ENCODE peak calls at places on chromosomes 5 and 9, in five cellular contexts. H is cerebellar cortex; K is kidney glomerular epithelial cell; D is stimulated activated naive CD8-positive, alpha-beta T cell treated with anti-CD3 and anti-CD28 coated beads, Interleukin-15, Interleukin-2, amounts not matched to agents 100 U/mL and 50 U/mL, for 24 hours; N is cardiac fibroblast. I is an unnamed sample.

GRCh38 chr9:17137576-17137975 is 2.7 kb downstream of the CNTLN start:
- DNase-seq in H (no peak), K (no peak), D (no peak), N (peak), I (no peak)

GRCh38 chr9:98687911-98688310 is 20.8 kb downstream of the GABBR2 start:
- DNase-seq in H (no peak), K (no peak), D (no peak), N (peak), I (no peak)

GRCh38 chr5:17229308-17229707 is 11.9 kb downstream of the BASP1 start:
- DNase-seq in H (peak), K (no peak), D (no peak), N (no peak), I (no peak)

GRCh38 chr9:131397100-131397790 is 3.4 kb downstream of the PRRC2B start:
- DNase-seq in H (no peak), K (peak), D (no peak), N (no peak), I (no peak)

GRCh38 chr9:27626629-27627564 is 53.6 kb upstream of the C9orf72 start:
- DNase-seq in H (no peak), K (no peak), D (no peak), N (no peak), I (no peak)

GRCh38 chr9:20988916-20989315 is 42.5 kb downstream of the HACD4 start:
- DNase-seq in H (peak), K (no peak), D (no peak), N (peak), I (no peak)

GRCh38 chr5:10246761-10247160 is 2.9 kb downstream of the ATPSCKMT start:
- DNase-seq in H (peak), K (no peak), D (no peak), N (no peak), I (no peak)

GRCh38 chr9:96150324-96151023 is 151.5 kb downstream of the HSD17B3 start:
- DNase-seq in H (no peak), K (no peak), D (peak), N (no peak), I (no peak)

GRCh38 chr5:39730011-39730410 is 305.2 kb upstream of the DAB2 start:
- DNase-seq in H (no peak), K (no peak), D (no peak), N (no peak), I (no peak)

GRCh38 chr5:172868924-172869565 is 35.0 kb downstream of the ERGIC1 start:
- DNase-seq in H (peak), K (peak), D (no peak), N (peak), I (peak)

GRCh38 chr5:149371296-149371962 is 7.7 kb downstream of the IL17B start:
- DNase-seq in H (peak), K (peak), D (peak), N (peak), I (no peak)

GRCh38 chr5:170641589-170642031 is 137.8 kb downstream of the KCNIP1 start:
- DNase-seq in H (no peak), K (no peak), D (no peak), N (no peak), I (no peak)

GRCh38 chr9:85212209-85212608 is 529.5 kb downstream of the AGTPBP1 start:
- DNase-seq in H (no peak), K (peak), D (no peak), N (no peak), I (no peak)

GRCh38 chr5:122077451-122078115 is 476 bp downstream of the LOX start:
- DNase-seq in H (peak), K (peak), D (peak), N (no peak), I (no peak)

GRCh38 chr5:179902763-179903158 is 4.9 kb downstream of the TBC1D9B start:
- DNase-seq in H (no peak), K (no peak), D (no peak), N (no peak), I (no peak)

GRCh38 chr5:149760700-149761187 is 30.6 kb downstream of the PPARGC1B start:
- DNase-seq in H (peak), K (peak), D (no peak), N (no peak), I (no peak)

GRCh38 chr9:15135167-15135792 is 171.7 kb downstream of the TTC39B start:
- DNase-seq in H (peak), K (peak), D (peak), N (peak), I (peak)

GRCh38 chr5:132764051-132764450 is 13.0 kb downstream of the SEPTIN8 start:
- DNase-seq in H (no peak), K (no peak), D (no peak), N (no peak), I (no peak)

GRCh38 chr5:36602711-36603321 is 3.6 kb upstream of the SLC1A3 start:
- DNase-seq in H (no peak), K (no peak), D (no peak), N (no peak), I (no peak)

GRCh38 chr5:168114444-168115017 is 176.9 kb upstream of the WWC1 start:
- DNase-seq in H (peak), K (peak), D (peak), N (peak), I (peak)

GRCh38 chr5:8585230-8586018 is 716.5 kb downstream of the MTRR start:
- DNase-seq in H (no peak), K (no peak), D (no peak), N (no peak), I (no peak)

GRCh38 chr9:78278177-78278777 is 18.6 kb upstream of the PSAT1 start:
- DNase-seq in H (no peak), K (no peak), D (no peak), N (peak), I (no peak)

GRCh38 chr9:109098960-109099308 is 20.8 kb downstream of the TMEM245 start:
- DNase-seq in H (no peak), K (no peak), D (no peak), N (no peak), I (no peak)

GRCh38 chr9:73269430-73270101 is 117.9 kb downstream of the ANXA1 start:
- DNase-seq in H (peak), K (peak), D (no peak), N (peak), I (peak)

GRCh38 chr9:2568689-2569088 is 52.9 kb upstream of the VLDLR start:
- DNase-seq in H (no peak), K (no peak), D (no peak), N (no peak), I (no peak)

GRCh38 chr5:82313016-82313415 is 34.9 kb upstream of the RPS23 start:
- DNase-seq in H (no peak), K (no peak), D (no peak), N (no peak), I (no peak)

I was measured in globus pallidus.